ENCODE peak calls at places on chromosomes 3 and 15, in six cellular contexts. K, H, O, B, V and G are unnamed samples.

GRCh38 chr3:86923071-86923476 is 67.9 kb downstream of the VGLL3 start:
- DNase-seq in K (no peak), H (no peak), O (no peak), B (no peak), V (no peak), G (no peak)

GRCh38 chr3:39808467-39809180 is 785 bp upstream of the MYRIP start:
- DNase-seq in K (peak), H (no peak), O (peak), B (no peak), V (no peak), G (no peak)

GRCh38 chr15:49742381-49742780 is 121.5 kb downstream of the DTWD1 start:
- DNase-seq in K (no peak), H (no peak), O (no peak), B (no peak), V (no peak), G (no peak)

GRCh38 chr3:197847866-197848401 is 56.9 kb downstream of the LRCH3 start:
- DNase-seq in K (no peak), H (peak), O (no peak), B (no peak), V (no peak), G (no peak)

GRCh38 chr3:19364150-19364549 is 215.8 kb downstream of the KCNH8 start:
- DNase-seq in K (no peak), H (no peak), O (no peak), B (no peak), V (no peak), G (no peak)

GRCh38 chr15:50321680-50322079 is 33.3 kb downstream of the GABPB1 start:
- DNase-seq in K (no peak), H (no peak), O (no peak), B (no peak), V (no peak), G (no peak)

GRCh38 chr3:183555541-183556081 is at the start of gene KLHL6:
- DNase-seq in K (no peak), H (peak), O (no peak), B (no peak), V (no peak), G (no peak)

GRCh38 chr3:25854214-25854613 is 64.3 kb downstream of the OXSM start:
- DNase-seq in K (no peak), H (no peak), O (no peak), B (no peak), V (no peak), G (no peak)

GRCh38 chr15:79170256-79170664 is 79.7 kb upstream of the RASGRF1 start:
- DNase-seq in K (no peak), H (no peak), O (peak), B (no peak), V (no peak), G (no peak)

GRCh38 chr15:48775556-48775955 is 35.3 kb downstream of the CEP152 start:
- DNase-seq in K (no peak), H (no peak), O (no peak), B (no peak), V (no peak), G (no peak)

GRCh38 chr3:46706771-46707582 is 5.8 kb downstream of the TMIE start:
- DNase-seq in K (peak), H (no peak), O (no peak), B (no peak), V (no peak), G (no peak)

GRCh38 chr3:32817561-32818430 is at the start of gene TRIM71:
- DNase-seq in K (no peak), H (no peak), O (peak), B (no peak), V (no peak), G (no peak)

GRCh38 chr15:58348095-58348812 is 83.5 kb upstream of the LIPC start:
- DNase-seq in K (no peak), H (no peak), O (no peak), B (no peak), V (no peak), G (no peak)

GRCh38 chr15:99911824-99912223 is 178.6 kb upstream of the LYSMD4 start:
- DNase-seq in K (no peak), H (no peak), O (no peak), B (no peak), V (no peak), G (no peak)

GRCh38 chr15:71444866-71445590 is 329.8 kb downstream of the THSD4 start:
- DNase-seq in K (no peak), H (no peak), O (no peak), B (no peak), V (no peak), G (no peak)
- TF ChIP-seq REST in K (no peak), H (no peak), O (no peak), B (no peak), V (no peak), G (no peak)

GRCh38 chr15:44879066-44879465 is 77.4 kb upstream of the TERB2 start:
- DNase-seq in K (no peak), H (no peak), O (no peak), B (no peak), V (no peak), G (no peak)

DNA sequence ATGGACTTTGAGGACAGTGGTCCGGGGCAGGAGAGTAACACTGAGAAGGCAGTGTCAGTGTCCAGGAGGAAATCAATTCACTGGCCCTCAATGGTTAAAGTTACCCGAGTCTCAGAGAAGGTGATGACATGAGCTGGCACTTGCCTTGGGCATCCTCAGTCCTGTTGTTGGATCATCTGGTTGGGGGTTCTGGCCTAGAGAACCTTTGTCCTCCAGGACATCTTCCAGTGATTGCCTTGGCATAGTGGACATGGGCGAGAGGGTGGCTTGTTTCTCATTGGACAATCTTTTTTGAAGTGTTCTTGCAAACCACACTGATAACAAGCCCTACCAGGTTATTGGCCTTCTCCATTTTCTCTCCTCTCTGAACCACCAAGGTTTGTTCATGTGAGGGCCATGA is 83.4 kb upstream of the TERB2 start:
- DNase-seq in K (no peak), H (no peak), O (no peak), B (no peak), V (no peak), G (no peak)
- TF ChIP-seq POLR2AphosphoS5 in K (no peak), H (no peak), O (no peak), B (no peak), V (no peak), G (no peak)

GRCh38 chr3:48338635-48339034 is 5.2 kb upstream of the SPINK8 start:
- DNase-seq in K (no peak), H (no peak), O (no peak), B (no peak), V (no peak), G (no peak)

GRCh38 chr3:48334605-48335004 is 1.1 kb upstream of the SPINK8 start:
- DNase-seq in K (no peak), H (no peak), O (no peak), B (no peak), V (no peak), G (no peak)
- H3K27ac ChIP-seq in K (no peak), H (no peak), O (no peak), B (no peak), V (peak), G (no peak)

GRCh38 chr3:50574280-50574831 is 5.0 kb downstream of the HEMK1 start:
- DNase-seq in K (no peak), H (no peak), O (no peak), B (no peak), V (no peak), G (no peak)

GRCh38 chr3:50575372-50575771 is 6.0 kb downstream of the HEMK1 start:
- DNase-seq in K (no peak), H (no peak), O (no peak), B (no peak), V (no peak), G (no peak)

GRCh38 chr3:50572801-50573371 is 3.6 kb downstream of the HEMK1 start:
- DNase-seq in K (no peak), H (no peak), O (no peak), B (no peak), V (no peak), G (no peak)

GRCh38 chr3:50572158-50572557 is 2.8 kb downstream of the HEMK1 start:
- DNase-seq in K (peak), H (no peak), O (peak), B (no peak), V (peak), G (peak)

DNA sequence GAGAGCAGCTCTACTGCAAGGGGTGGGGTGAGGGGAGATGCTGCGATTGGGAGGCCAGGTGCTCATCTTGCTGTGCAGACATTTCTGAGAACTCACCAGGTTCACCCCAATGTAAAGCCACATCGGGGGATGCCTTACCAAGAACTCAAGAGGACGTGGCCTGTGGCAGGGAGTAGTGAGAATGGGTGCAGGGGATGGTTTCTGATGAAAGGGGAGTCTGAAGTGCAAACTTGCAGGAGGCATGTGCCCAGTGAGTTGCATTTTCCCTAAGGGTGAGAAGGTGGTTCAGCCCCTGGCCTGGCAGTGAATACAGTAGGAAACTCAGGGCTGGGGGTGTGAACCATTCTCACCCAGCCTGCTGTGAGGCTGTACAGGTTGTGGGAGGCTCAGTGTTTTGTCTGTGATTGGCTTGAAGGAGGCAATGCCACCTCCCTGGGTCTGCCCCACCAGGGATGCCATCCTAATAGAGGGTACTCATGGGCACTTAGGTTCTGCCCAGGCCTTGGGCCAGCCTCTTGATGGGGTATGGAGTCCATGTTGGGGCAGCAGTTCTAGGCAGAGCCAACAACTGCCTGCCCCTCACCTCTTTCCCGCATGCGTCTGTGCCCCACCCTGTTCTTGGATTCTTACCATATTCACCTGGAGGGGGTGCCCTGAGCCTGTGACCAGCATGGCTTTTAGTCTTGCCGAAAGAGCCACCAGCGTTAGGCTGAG is 4.4 kb downstream of the HEMK1 start:
- DNase-seq in K (no peak), H (no peak), O (no peak), B (no peak), V (no peak), G (no peak)
- TF ChIP-seq REST in K (no peak), H (no peak), O (no peak), B (no peak), V (no peak), G (no peak)

GRCh38 chr3:15955968-15956367 is 158.2 kb upstream of the ANKRD28 start:
- DNase-seq in K (no peak), H (no peak), O (no peak), B (no peak), V (no peak), G (no peak)
- TF ChIP-seq POLR2AphosphoS5 in K (no peak), H (no peak), O (no peak), B (no peak), V (no peak), G (no peak)

GRCh38 chr3:170046269-170047132 is 8.7 kb downstream of the GPR160 start:
- DNase-seq in K (no peak), H (no peak), O (no peak), B (no peak), V (no peak), G (no peak)

GRCh38 chr3:170043506-170043905 is 5.7 kb downstream of the GPR160 start:
- DNase-seq in K (no peak), H (no peak), O (peak), B (no peak), V (no peak), G (no peak)

GRCh38 chr3:170047133-170047404 is 9.3 kb downstream of the GPR160 start:
- DNase-seq in K (no peak), H (no peak), O (no peak), B (no peak), V (no peak), G (no peak)

GRCh38 chr3:170044280-170044679 is 6.5 kb downstream of the GPR160 start:
- DNase-seq in K (no peak), H (no peak), O (no peak), B (no peak), V (no peak), G (no peak)

GRCh38 chr3:170044795-170045244 is 7.0 kb downstream of the GPR160 start:
- DNase-seq in K (no peak), H (peak), O (no peak), B (no peak), V (no peak), G (no peak)
- H3K27ac ChIP-seq in K (no peak), H (peak), O (no peak), B (no peak), V (peak), G (no peak)